ENCODE peak calls at places on chromosomes 11 and 22, in nine cellular contexts. I is GDM1; G is posterior vena cava; W is CD4-positive, alpha-beta memory T cell; B is activated CD8-positive, alpha-beta T cell treated with anti-CD3 and anti-CD28 coated beads, Interleukin-2, amount 10 ng/mL, durations not matched to agents 7 days and 5 days; Z is ecto neural progenitor cell; E is stimulated activated CD4-positive, alpha-beta T cell treated with anti-CD3 and anti-CD28 coated beads, Interleukin-4, amount 100 ng/mL, for 24 hours; O is left ventricle myocardium superior; Y is suprapubic skin. Q is an unnamed sample.

GRCh38 chr11:126426820-126427749 is 71.6 kb downstream of the ST3GAL4 start:
- DNase-seq in I (peak), G (no peak), W (no peak), B (no peak), Z (no peak), E (no peak), O (no peak), Y (no peak), Q (peak)

GRCh38 chr11:17392872-17393271 is 4.4 kb upstream of the KCNJ11 start:
- DNase-seq in I (no peak), G (peak), W (no peak), B (no peak), Z (no peak), E (no peak), O (no peak), Y (no peak), Q (no peak)

GRCh38 chr22:32543020-32543357 is 68.4 kb downstream of the FBXO7 start:
- DNase-seq in I (no peak), G (no peak), W (no peak), B (no peak), Z (no peak), E (no peak), O (no peak), Y (no peak), Q (no peak)

GRCh38 chr11:85438328-85438727 is 188.8 kb downstream of the DLG2 start:
- DNase-seq in I (no peak), G (no peak), W (no peak), B (no peak), Z (no peak), E (no peak), O (no peak), Y (no peak), Q (no peak)

GRCh38 chr22:19970479-19971275 is 29.1 kb upstream of the TXNRD2 start:
- DNase-seq in I (peak), G (peak), W (peak), B (peak), Z (peak), E (peak), O (peak), Y (no peak), Q (no peak)

GRCh38 chr11:92284558-92284957 is 59.9 kb downstream of the FAT3 start:
- DNase-seq in I (no peak), G (no peak), W (no peak), B (no peak), Z (no peak), E (no peak), O (peak), Y (no peak), Q (no peak)

GRCh38 chr22:17085277-17086091 is 684 bp downstream of the IL17RA start:
- DNase-seq in I (no peak), G (peak), W (peak), B (peak), Z (no peak), E (peak), O (peak), Y (peak), Q (no peak)

GRCh38 chr11:69950120-69950519 is 128.0 kb upstream of the ANO1 start:
- DNase-seq in I (peak), G (peak), W (no peak), B (peak), Z (peak), E (no peak), O (peak), Y (no peak), Q (no peak)

GRCh38 chr22:40399661-40400060 is 29.3 kb downstream of the SGSM3 start:
- DNase-seq in I (no peak), G (no peak), W (no peak), B (no peak), Z (no peak), E (no peak), O (no peak), Y (no peak), Q (no peak)

GRCh38 chr11:19316434-19316833 is 75.7 kb upstream of the E2F8 start:
- DNase-seq in I (no peak), G (peak), W (no peak), B (no peak), Z (no peak), E (no peak), O (peak), Y (no peak), Q (no peak)

GRCh38 chr22:46617250-46618103 is 2.7 kb upstream of the GRAMD4 start:
- DNase-seq in I (no peak), G (no peak), W (no peak), B (no peak), Z (no peak), E (no peak), O (no peak), Y (no peak), Q (no peak)

Q was measured in NCI-H2029.